ENCODE peak calls at places on chromosomes 12 and 14, in seven cellular contexts. One of them, this sample, is unnamed.

GRCh38 chr14:35499180-35499579 is 34.8 kb upstream of the INSM2 start:
- DNase-seq in CD8-positive, alpha-beta T cell: no peak
- DNase-seq in gastrocnemius medialis: no peak
- DNase-seq in colonic mucosa: no peak
- DNase-seq in endodermal cell: no peak
- DNase-seq in PC-3: no peak
- DNase-seq in SK-N-SH: no peak
- DNase-seq in this sample: no peak

GRCh38 chr12:113194971-113195391 is 9.5 kb downstream of the RITA1 start:
- DNase-seq in CD8-positive, alpha-beta T cell: no peak
- DNase-seq in gastrocnemius medialis: no peak
- DNase-seq in colonic mucosa: no peak
- DNase-seq in SK-N-SH: peak; percentile 46
- DNase-seq in PC-3: no peak
- DNase-seq in endodermal cell: no peak
- DNase-seq in this sample: no peak

GRCh38 chr14:64764641-64765520 is 60.7 kb downstream of the PLEKHG3 start:
- DNase-seq in CD8-positive, alpha-beta T cell: peak; percentile 45
- DNase-seq in SK-N-SH: peak; percentile 90
- DNase-seq in PC-3: peak; percentile 92
- DNase-seq in gastrocnemius medialis: no peak
- DNase-seq in endodermal cell: peak; percentile 95
- DNase-seq in colonic mucosa: peak; percentile 77
- DNase-seq in this sample: peak; percentile 76

GRCh38 chr12:43957732-43958131 is 121.9 kb downstream of the TMEM117 start:
- DNase-seq in SK-N-SH: peak; percentile 52
- DNase-seq in endodermal cell: peak; percentile 62
- DNase-seq in gastrocnemius medialis: no peak
- DNase-seq in PC-3: peak; percentile 79
- DNase-seq in colonic mucosa: no peak
- DNase-seq in CD8-positive, alpha-beta T cell: no peak
- DNase-seq in this sample: peak; percentile 6

GRCh38 chr14:59254146-59254910 is 65.9 kb downstream of the DAAM1 start:
- DNase-seq in CD8-positive, alpha-beta T cell: no peak
- DNase-seq in gastrocnemius medialis: peak; percentile 63
- DNase-seq in endodermal cell: peak; percentile 55
- DNase-seq in colonic mucosa: peak; percentile 68
- DNase-seq in PC-3: peak; percentile 73
- DNase-seq in SK-N-SH: peak; percentile 16
- DNase-seq in this sample: peak; percentile 82

GRCh38 chr14:68710776-68711175 is 82.1 kb downstream of the ZFP36L1 start:
- DNase-seq in SK-N-SH: no peak
- DNase-seq in endodermal cell: peak; percentile 38
- DNase-seq in CD8-positive, alpha-beta T cell: no peak
- DNase-seq in colonic mucosa: no peak
- DNase-seq in gastrocnemius medialis: no peak
- DNase-seq in PC-3: no peak
- DNase-seq in this sample: no peak

GRCh38 chr14:103549361-103550311 is 12.8 kb downstream of the BAG5 start:
- DNase-seq in endodermal cell: no peak
- DNase-seq in PC-3: no peak
- DNase-seq in SK-N-SH: peak; percentile 38
- DNase-seq in colonic mucosa: no peak
- DNase-seq in CD8-positive, alpha-beta T cell: no peak
- DNase-seq in gastrocnemius medialis: no peak
- DNase-seq in this sample: peak; percentile 47

GRCh38 chr14:21894003-21894897 is 220.6 kb upstream of the OR4E1 start:
- DNase-seq in PC-3: peak; percentile 35
- DNase-seq in endodermal cell: peak; percentile 76
- DNase-seq in CD8-positive, alpha-beta T cell: no peak
- DNase-seq in gastrocnemius medialis: no peak
- DNase-seq in colonic mucosa: no peak
- DNase-seq in SK-N-SH: no peak
- DNase-seq in this sample: no peak

GRCh38 chr12:129614221-129614885 is 289.5 kb downstream of the TMEM132D start:
- DNase-seq in endodermal cell: no peak
- DNase-seq in colonic mucosa: no peak
- DNase-seq in gastrocnemius medialis: no peak
- DNase-seq in CD8-positive, alpha-beta T cell: no peak
- DNase-seq in PC-3: no peak
- DNase-seq in SK-N-SH: no peak
- DNase-seq in this sample: no peak

GRCh38 chr12:128810182-128811127 is 13.3 kb downstream of the SLC15A4 start:
- DNase-seq in colonic mucosa: no peak
- DNase-seq in endodermal cell: no peak
- DNase-seq in SK-N-SH: peak; percentile 42
- DNase-seq in CD8-positive, alpha-beta T cell: no peak
- DNase-seq in gastrocnemius medialis: peak; percentile 95
- DNase-seq in PC-3: no peak
- DNase-seq in this sample: peak; percentile 33

GRCh38 chr14:80108430-80108829 is 102.9 kb downstream of the DIO2 start:
- DNase-seq in CD8-positive, alpha-beta T cell: no peak
- DNase-seq in PC-3: no peak
- DNase-seq in SK-N-SH: no peak
- DNase-seq in gastrocnemius medialis: no peak
- DNase-seq in colonic mucosa: no peak
- DNase-seq in endodermal cell: no peak
- DNase-seq in this sample: no peak

GRCh38 chr12:98373982-98374381 is 141.4 kb upstream of the TMPO start:
- DNase-seq in endodermal cell: peak; percentile 57
- DNase-seq in CD8-positive, alpha-beta T cell: no peak
- DNase-seq in PC-3: no peak
- DNase-seq in SK-N-SH: no peak
- DNase-seq in gastrocnemius medialis: no peak
- DNase-seq in colonic mucosa: no peak
- DNase-seq in this sample: no peak

GRCh38 chr12:3534511-3534910 is 43.5 kb downstream of the PRMT8 start:
- DNase-seq in gastrocnemius medialis: no peak
- DNase-seq in CD8-positive, alpha-beta T cell: no peak
- DNase-seq in colonic mucosa: no peak
- DNase-seq in SK-N-SH: no peak
- DNase-seq in PC-3: no peak
- DNase-seq in endodermal cell: no peak
- DNase-seq in this sample: no peak

GRCh38 chr12:68157295-68157871 is 2.2 kb downstream of the IFNG start:
- DNase-seq in SK-N-SH: no peak
- DNase-seq in PC-3: no peak
- DNase-seq in gastrocnemius medialis: no peak
- DNase-seq in endodermal cell: no peak
- DNase-seq in colonic mucosa: no peak
- DNase-seq in CD8-positive, alpha-beta T cell: no peak
- DNase-seq in this sample: no peak

GRCh38 chr14:101402936-101403660 is 158.2 kb upstream of the DIO3 start:
- DNase-seq in SK-N-SH: peak; percentile 66
- DNase-seq in colonic mucosa: no peak
- DNase-seq in CD8-positive, alpha-beta T cell: no peak
- DNase-seq in endodermal cell: no peak
- DNase-seq in PC-3: no peak
- DNase-seq in gastrocnemius medialis: no peak
- DNase-seq in this sample: no peak

GRCh38 chr14:33451211-33451610 is 499.7 kb downstream of the EGLN3 start:
- DNase-seq in CD8-positive, alpha-beta T cell: no peak
- DNase-seq in PC-3: no peak
- DNase-seq in endodermal cell: no peak
- DNase-seq in SK-N-SH: no peak
- DNase-seq in colonic mucosa: no peak
- DNase-seq in gastrocnemius medialis: peak; percentile 24
- DNase-seq in this sample: no peak

GRCh38 chr12:5967645-5968415 is 22.8 kb upstream of the ANO2 start:
- DNase-seq in PC-3: no peak
- DNase-seq in gastrocnemius medialis: no peak
- DNase-seq in SK-N-SH: no peak
- DNase-seq in CD8-positive, alpha-beta T cell: no peak
- DNase-seq in colonic mucosa: peak; percentile 14
- DNase-seq in endodermal cell: peak; percentile 45
- DNase-seq in this sample: no peak

GRCh38 chr12:131894981-131895639 is 688 bp downstream of the ULK1 start:
- DNase-seq in endodermal cell: peak; percentile 79
- DNase-seq in colonic mucosa: peak; percentile 44
- DNase-seq in CD8-positive, alpha-beta T cell: no peak
- DNase-seq in SK-N-SH: peak; percentile 53
- DNase-seq in gastrocnemius medialis: no peak
- DNase-seq in PC-3: no peak
- DNase-seq in this sample: peak; percentile 21

GRCh38 chr12:115636546-115636945 is 640.9 kb downstream of the MED13L start:
- DNase-seq in SK-N-SH: no peak
- DNase-seq in gastrocnemius medialis: no peak
- DNase-seq in CD8-positive, alpha-beta T cell: no peak
- DNase-seq in endodermal cell: no peak
- DNase-seq in colonic mucosa: no peak
- DNase-seq in PC-3: no peak
- DNase-seq in this sample: no peak

GRCh38 chr14:30223385-30223785 is 295.7 kb upstream of the PRKD1 start:
- DNase-seq in gastrocnemius medialis: peak; percentile 50
- DNase-seq in PC-3: peak; percentile 99
- DNase-seq in CD8-positive, alpha-beta T cell: no peak
- DNase-seq in colonic mucosa: peak; percentile 39
- DNase-seq in SK-N-SH: no peak
- DNase-seq in endodermal cell: peak; percentile 49
- DNase-seq in this sample: peak; percentile 97

GRCh38 chr14:19902409-19902808 is 18.0 kb upstream of the OR4K5 start:
- DNase-seq in SK-N-SH: no peak
- DNase-seq in colonic mucosa: no peak
- DNase-seq in gastrocnemius medialis: no peak
- DNase-seq in endodermal cell: no peak
- DNase-seq in CD8-positive, alpha-beta T cell: no peak
- DNase-seq in PC-3: no peak
- DNase-seq in this sample: no peak

GRCh38 chr12:100717733-100718067 is 76.9 kb upstream of the ANO4 start:
- DNase-seq in CD8-positive, alpha-beta T cell: no peak
- DNase-seq in PC-3: no peak
- DNase-seq in endodermal cell: no peak
- DNase-seq in SK-N-SH: no peak
- DNase-seq in gastrocnemius medialis: no peak
- DNase-seq in colonic mucosa: no peak
- DNase-seq in this sample: no peak
- H3K4me3 ChIP-seq in CD8-positive, alpha-beta T cell: no peak overlapping the region
- H3K4me3 ChIP-seq in PC-3: no peak overlapping the region
- H3K4me3 ChIP-seq in endodermal cell: peak overlapping the region; percentile 81
- H3K4me3 ChIP-seq in SK-N-SH: peak overlapping the region; percentile 60
- H3K4me3 ChIP-seq in gastrocnemius medialis: no peak overlapping the region
- H3K4me3 ChIP-seq in colonic mucosa: peak overlapping the region; percentile 30
- H3K4me3 ChIP-seq in this sample: no peak overlapping the region

DNA sequence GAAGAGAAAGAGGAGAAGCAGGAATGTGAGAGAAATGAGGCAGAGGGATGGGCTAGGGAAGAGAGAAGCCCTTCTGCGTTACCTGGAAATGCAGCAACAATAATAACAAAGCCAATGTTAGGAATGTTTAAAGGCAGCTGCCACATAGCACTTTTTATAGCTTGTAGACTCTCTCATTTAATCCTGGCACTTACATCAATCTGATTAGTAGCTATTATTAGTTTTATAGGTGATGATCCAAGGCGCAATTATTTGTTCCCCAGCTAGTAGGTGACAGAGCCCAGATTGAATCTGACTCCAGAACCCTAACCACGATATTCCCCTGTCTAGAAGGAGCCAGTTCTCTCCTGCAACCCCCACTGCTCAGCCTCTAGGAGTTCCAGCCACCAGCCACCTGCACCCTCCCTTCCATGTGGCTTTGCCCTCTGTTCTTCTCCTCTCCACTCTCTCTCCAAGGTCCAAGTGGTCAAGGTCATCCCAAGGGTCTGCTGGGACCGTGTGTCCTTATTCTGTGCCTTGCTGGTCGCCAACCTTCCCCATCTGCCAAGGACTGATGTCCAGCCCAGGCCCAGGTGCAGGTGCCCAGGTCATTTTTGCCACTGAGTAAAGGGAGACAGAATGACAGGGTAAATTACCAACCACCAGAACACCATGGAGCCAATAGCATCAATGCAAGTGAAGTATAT is 29.4 kb upstream of the CIPC start:
- DNase-seq in PC-3: no peak
- DNase-seq in gastrocnemius medialis: no peak
- DNase-seq in endodermal cell: no peak
- DNase-seq in CD8-positive, alpha-beta T cell: no peak
- DNase-seq in colonic mucosa: no peak
- DNase-seq in SK-N-SH: no peak
- DNase-seq in this sample: no peak
- TF ChIP-seq CTCF in PC-3: no peak
- TF ChIP-seq CTCF in gastrocnemius medialis: no peak
- TF ChIP-seq CTCF in endodermal cell: no peak
- TF ChIP-seq CTCF in CD8-positive, alpha-beta T cell: peak; percentile 34
- TF ChIP-seq CTCF in colonic mucosa: no peak
- TF ChIP-seq CTCF in SK-N-SH: no peak
- TF ChIP-seq CTCF in this sample: no peak

GRCh38 chr12:76025601-76026575 is 5.7 kb downstream of the PHLDA1 start:
- DNase-seq in colonic mucosa: no peak
- DNase-seq in gastrocnemius medialis: no peak
- DNase-seq in endodermal cell: peak; percentile 72
- DNase-seq in CD8-positive, alpha-beta T cell: no peak
- DNase-seq in SK-N-SH: no peak
- DNase-seq in PC-3: peak; percentile 56
- DNase-seq in this sample: no peak

GRCh38 chr12:76023069-76023690 is 8.4 kb downstream of the PHLDA1 start:
- DNase-seq in SK-N-SH: no peak
- DNase-seq in endodermal cell: no peak
- DNase-seq in CD8-positive, alpha-beta T cell: no peak
- DNase-seq in gastrocnemius medialis: no peak
- DNase-seq in colonic mucosa: no peak
- DNase-seq in PC-3: peak; percentile 8
- DNase-seq in this sample: no peak

GRCh38 chr12:76026643-76027063 is 4.9 kb downstream of the PHLDA1 start:
- DNase-seq in CD8-positive, alpha-beta T cell: no peak
- DNase-seq in PC-3: peak; percentile 50
- DNase-seq in colonic mucosa: no peak
- DNase-seq in gastrocnemius medialis: no peak
- DNase-seq in SK-N-SH: no peak
- DNase-seq in endodermal cell: no peak
- DNase-seq in this sample: no peak

GRCh38 chr12:76024102-76024781 is 7.3 kb downstream of the PHLDA1 start:
- DNase-seq in CD8-positive, alpha-beta T cell: no peak
- DNase-seq in endodermal cell: no peak
- DNase-seq in PC-3: peak; percentile 29
- DNase-seq in gastrocnemius medialis: no peak
- DNase-seq in colonic mucosa: no peak
- DNase-seq in SK-N-SH: no peak
- DNase-seq in this sample: no peak

GRCh38 chr12:76024942-76025600 is 6.5 kb downstream of the PHLDA1 start:
- DNase-seq in colonic mucosa: no peak
- DNase-seq in SK-N-SH: no peak
- DNase-seq in endodermal cell: no peak
- DNase-seq in PC-3: peak; percentile 71
- DNase-seq in gastrocnemius medialis: no peak
- DNase-seq in CD8-positive, alpha-beta T cell: no peak
- DNase-seq in this sample: no peak
- H3K27ac ChIP-seq in colonic mucosa: no peak overlapping the region
- H3K27ac ChIP-seq in SK-N-SH: peak overlapping the region; percentile 92
- H3K27ac ChIP-seq in endodermal cell: no peak overlapping the region
- H3K27ac ChIP-seq in PC-3: peak overlapping the region; percentile 94
- H3K27ac ChIP-seq in gastrocnemius medialis: no peak overlapping the region
- H3K27ac ChIP-seq in CD8-positive, alpha-beta T cell: no peak overlapping the region
- H3K27ac ChIP-seq in this sample: no peak overlapping the region

DNA sequence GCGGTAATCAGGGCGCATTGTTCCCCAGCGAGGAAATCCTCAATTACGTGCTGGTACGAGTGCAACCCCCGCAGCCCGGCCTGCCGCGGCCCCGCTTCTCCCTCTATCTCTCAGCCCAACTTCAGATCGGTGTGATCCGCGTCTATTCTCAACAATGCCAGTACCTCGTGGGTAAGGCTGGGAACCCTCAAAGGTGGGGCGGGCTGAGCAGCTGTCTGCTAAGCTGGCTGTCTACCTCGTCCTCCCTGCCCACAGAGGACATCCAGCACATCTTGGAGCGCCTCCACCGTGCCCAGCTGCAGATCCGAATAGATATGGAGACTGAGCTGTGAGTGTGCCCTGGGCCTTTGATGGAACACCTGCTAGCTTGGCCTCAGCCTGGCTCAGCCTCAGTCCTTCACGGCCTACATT is 996 bp downstream of the REC8 start:
- DNase-seq in gastrocnemius medialis: no peak
- DNase-seq in colonic mucosa: no peak
- DNase-seq in SK-N-SH: peak; percentile 42
- DNase-seq in endodermal cell: no peak
- DNase-seq in CD8-positive, alpha-beta T cell: no peak
- DNase-seq in PC-3: no peak
- DNase-seq in this sample: no peak
- H3K4me3 ChIP-seq in gastrocnemius medialis: no peak overlapping the region
- H3K4me3 ChIP-seq in colonic mucosa: no peak overlapping the region
- H3K4me3 ChIP-seq in SK-N-SH: no peak overlapping the region
- H3K4me3 ChIP-seq in endodermal cell: peak overlapping the region; percentile 85
- H3K4me3 ChIP-seq in CD8-positive, alpha-beta T cell: peak overlapping the region; percentile 53
- H3K4me3 ChIP-seq in PC-3: no peak overlapping the region
- H3K4me3 ChIP-seq in this sample: no peak overlapping the region

This sample was measured in body of pancreas.